ENCODE peak calls at places on chromosomes 11 and 22, in five cellular contexts. P, C, Y, Q and G are unnamed samples.

GRCh38 chr11:86196291-86196690 is 48.3 kb upstream of the EED start:
- DNase-seq in P (no peak), C (no peak), Y (no peak), Q (no peak), G (no peak)

GRCh38 chr11:62665630-62666258 is 632 bp downstream of the CSKMT start:
- DNase-seq in P (no peak), C (peak; percentile 62), Y (peak; percentile 75), Q (no peak), G (peak; percentile 18)

GRCh38 chr11:68870470-68870869 is 28.8 kb upstream of the CPT1A start:
- DNase-seq in P (no peak), C (no peak), Y (no peak), Q (no peak), G (no peak)

GRCh38 chr22:41302016-41302767 is 867 bp downstream of the ZC3H7B start:
- DNase-seq in P (no peak), C (peak; percentile 80), Y (peak; percentile 61), Q (no peak), G (peak; percentile 22)

GRCh38 chr11:27124514-27125264 is 84.1 kb downstream of the BBOX1 start:
- DNase-seq in P (no peak), C (no peak), Y (no peak), Q (peak; percentile 4), G (no peak)

GRCh38 chr11:18540207-18541009 is 13.7 kb upstream of the TSG101 start:
- DNase-seq in P (no peak), C (peak; percentile 28), Y (no peak), Q (peak; percentile 42), G (no peak)

GRCh38 chr22:30701872-30702271 is 7.2 kb downstream of the OSBP2 start:
- DNase-seq in P (no peak), C (no peak), Y (no peak), Q (no peak), G (no peak)

GRCh38 chr22:41943661-41944209 is 3.2 kb downstream of the CENPM start:
- DNase-seq in P (no peak), C (no peak), Y (no peak), Q (no peak), G (no peak)

GRCh38 chr22:49617866-49618688 is 209.6 kb downstream of the BRD1 start:
- DNase-seq in P (no peak), C (no peak), Y (no peak), Q (no peak), G (no peak)

GRCh38 chr22:36198482-36198881 is 3.1 kb downstream of the APOL4 start:
- DNase-seq in P (no peak), C (no peak), Y (no peak), Q (no peak), G (no peak)

GRCh38 chr22:37224757-37225420 is 12.6 kb upstream of the SSTR3 start:
- DNase-seq in P (no peak), C (no peak), Y (no peak), Q (no peak), G (no peak)

GRCh38 chr22:29397791-29398190 is 9.4 kb upstream of the AP1B1 start:
- DNase-seq in P (no peak), C (no peak), Y (no peak), Q (no peak), G (no peak)

GRCh38 chr11:19975414-19975990 is 184.8 kb downstream of the DBX1 start:
- DNase-seq in P (no peak), C (no peak), Y (no peak), Q (no peak), G (no peak)

GRCh38 chr22:26848244-26848920 is 191.0 kb downstream of the MIAT start:
- DNase-seq in P (no peak), C (no peak), Y (no peak), Q (no peak), G (no peak)

GRCh38 chr22:27534720-27535125 is 266.8 kb downstream of the MN1 start:
- DNase-seq in P (no peak), C (no peak), Y (no peak), Q (peak; percentile 35), G (no peak)

GRCh38 chr11:8038393-8038792 is 42.6 kb upstream of the TUB start:
- DNase-seq in P (no peak), C (no peak), Y (no peak), Q (no peak), G (no peak)

GRCh38 chr11:723120-723883 is 17.3 kb downstream of the EPS8L2 start:
- DNase-seq in P (no peak), C (peak; percentile 70), Y (no peak), Q (peak; percentile 56), G (no peak)

GRCh38 chr11:79088967-79089366 is 351.9 kb downstream of the TENM4 start:
- DNase-seq in P (no peak), C (no peak), Y (no peak), Q (no peak), G (no peak)

GRCh38 chr11:85718991-85719807 is 33.2 kb upstream of the CCDC89 start:
- DNase-seq in P (no peak), C (no peak), Y (no peak), Q (peak; percentile 3), G (no peak)

GRCh38 chr11:69229521-69229920 is 64.4 kb upstream of the MYEOV start:
- DNase-seq in P (no peak), C (no peak), Y (no peak), Q (no peak), G (no peak)

GRCh38 chr22:36887164-36887563 is 26.3 kb upstream of the CSF2RB start:
- DNase-seq in P (no peak), C (no peak), Y (no peak), Q (no peak), G (no peak)

GRCh38 chr11:65918211-65919150 is at the start of gene C11orf68:
- DNase-seq in P (no peak), C (no peak), Y (no peak), Q (no peak), G (peak; percentile 38)

GRCh38 chr22:27480487-27480886 is 321.1 kb downstream of the MN1 start:
- DNase-seq in P (no peak), C (no peak), Y (no peak), Q (peak; percentile 74), G (no peak)

GRCh38 chr11:72637926-72638325 is 36.3 kb downstream of the PDE2A start:
- DNase-seq in P (no peak), C (peak; percentile 68), Y (no peak), Q (no peak), G (no peak)

GRCh38 chr22:46052801-46053562 is 76.0 kb upstream of the WNT7B start:
- DNase-seq in P (no peak), C (peak; percentile 85), Y (no peak), Q (no peak), G (no peak)

GRCh38 chr11:35335226-35335625 is 84.1 kb downstream of the SLC1A2 start:
- DNase-seq in P (no peak), C (no peak), Y (no peak), Q (no peak), G (no peak)
- TF ChIP-seq FOXM1 in P (no peak), C (no peak), Y (no peak), Q (no peak), G (no peak)

GRCh38 chr11:74121804-74122203 is 49.0 kb downstream of the C2CD3 start:
- DNase-seq in P (no peak), C (no peak), Y (no peak), Q (no peak), G (no peak)

GRCh38 chr11:74112877-74113276 is 57.9 kb downstream of the C2CD3 start:
- DNase-seq in P (no peak), C (no peak), Y (no peak), Q (no peak), G (no peak)

DNA sequence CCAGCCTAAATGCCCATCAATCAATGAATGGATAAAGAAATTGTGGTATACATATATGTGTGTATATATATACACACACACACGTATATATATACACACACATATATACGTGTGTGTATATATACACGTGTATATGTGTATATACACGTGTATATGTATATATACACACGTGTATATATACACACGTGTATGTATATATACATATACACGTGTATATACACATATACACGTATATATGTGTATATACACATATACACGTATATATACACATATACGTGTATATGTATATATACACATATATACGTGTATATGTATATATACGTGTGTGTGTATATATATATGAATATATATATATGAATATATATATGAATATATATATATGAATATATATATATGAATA is 54.1 kb downstream of the C2CD3 start:
- DNase-seq in P (no peak), C (no peak), Y (no peak), Q (no peak), G (no peak)
- TF ChIP-seq FOXM1 in P (no peak), C (no peak), Y (no peak), Q (no peak), G (no peak)

DNA sequence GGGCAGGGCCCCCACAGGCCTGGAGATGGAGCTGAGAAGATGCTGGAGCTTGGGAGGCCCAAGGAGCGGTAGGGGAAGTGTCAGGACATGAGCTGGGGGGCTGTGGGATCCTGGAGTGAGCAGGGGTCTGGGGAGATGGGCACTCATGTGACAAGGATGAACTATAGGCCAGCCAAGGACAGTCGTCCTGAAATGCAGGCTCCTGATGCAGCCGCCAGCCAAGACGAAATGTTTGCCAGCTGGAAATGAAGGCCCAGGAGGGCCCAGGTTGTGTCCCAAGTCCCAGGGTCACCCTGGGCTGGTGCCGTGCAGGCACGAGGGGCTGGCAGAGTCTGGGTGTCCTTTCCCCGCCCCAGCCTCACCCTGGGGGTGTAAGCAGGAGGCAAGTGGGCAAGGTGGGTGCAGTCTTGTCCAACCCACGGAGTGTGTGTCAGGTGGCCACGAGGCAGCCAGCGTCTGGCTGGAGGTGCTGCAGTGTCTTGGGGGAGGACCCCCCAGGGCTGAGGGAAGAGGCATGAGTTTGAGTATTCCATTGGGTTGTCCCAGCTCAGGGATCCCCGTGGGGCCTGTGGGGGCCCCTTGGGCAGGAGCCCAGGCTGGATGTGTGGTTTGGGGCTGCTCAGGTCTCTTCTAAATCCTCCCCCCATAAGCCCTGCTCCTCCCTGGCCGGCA is 21.4 kb downstream of the MRGPRG start:
- DNase-seq in P (no peak), C (no peak), Y (no peak), Q (no peak), G (no peak)
- TF ChIP-seq FOXM1 in P (no peak), C (no peak), Y (no peak), Q (no peak), G (no peak)

GRCh38 chr22:22593250-22593649 is 34.2 kb upstream of the PRAME start:
- DNase-seq in P (no peak), C (no peak), Y (no peak), Q (no peak), G (no peak)

GRCh38 chr22:22595001-22595835 is 36.2 kb upstream of the PRAME start:
- DNase-seq in P (no peak), C (no peak), Y (no peak), Q (no peak), G (no peak)

GRCh38 chr22:22590136-22590891 is 31.2 kb upstream of the PRAME start:
- DNase-seq in P (no peak), C (no peak), Y (no peak), Q (no peak), G (no peak)

GRCh38 chr22:22591348-22592299 is 32.6 kb upstream of the PRAME start:
- DNase-seq in P (no peak), C (no peak), Y (peak; percentile 78), Q (no peak), G (no peak)

DNA sequence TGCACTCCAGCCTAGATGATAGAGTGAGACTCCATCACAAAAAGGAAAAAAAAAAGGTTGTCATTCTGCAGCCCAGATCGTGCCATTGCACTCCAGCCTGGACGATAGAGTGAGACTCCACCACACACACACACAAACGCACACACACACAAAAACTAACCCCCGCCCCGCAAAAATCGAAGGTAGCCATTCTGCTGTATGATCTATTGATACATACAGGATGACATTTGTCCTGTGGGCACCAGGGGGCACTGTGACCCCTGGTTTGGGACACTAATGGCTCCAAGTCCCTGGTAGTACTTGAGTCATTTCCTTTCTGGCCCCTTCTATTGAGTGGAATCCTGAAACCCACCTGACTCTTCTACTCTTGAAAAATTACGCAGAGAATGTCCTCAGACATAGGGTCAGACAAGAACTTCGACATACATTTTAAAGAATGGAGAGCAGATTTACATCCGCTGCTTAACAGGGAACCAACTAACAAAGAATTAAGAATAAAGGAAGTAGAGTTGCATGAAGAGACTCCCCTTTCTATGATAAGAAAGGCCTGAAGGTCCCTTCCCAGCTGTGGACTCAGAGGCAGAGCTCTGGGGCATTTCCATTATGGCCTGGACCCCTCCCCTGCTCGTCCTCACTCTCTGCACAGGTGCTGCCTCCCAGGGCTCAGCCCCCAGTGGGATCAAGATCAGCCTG is 35.0 kb upstream of the PRAME start:
- DNase-seq in P (no peak), C (peak; percentile 73), Y (peak; percentile 100), Q (peak; percentile 27), G (peak; percentile 73)
- TF ChIP-seq FOXM1 in P (no peak), C (no peak), Y (no peak), Q (no peak), G (no peak)